ENCODE peak calls at places on chromosomes 6 and 20, in eight cellular contexts. L is mucosa of descending colon; U is Caco-2; S is upper lobe of left lung; K is AG10803; C is stomach; N is CD8-positive, alpha-beta T cell; O is Peyer's patch. A is an unnamed sample.

GRCh38 chr6:8108031-8108660 is 5.8 kb upstream of the EEF1E1 start:
- DNase-seq in L (no peak), U (no peak), S (no peak), K (peak), C (no peak), N (no peak), O (no peak), A (no peak)

GRCh38 chr20:45297786-45298497 is 8.7 kb upstream of the RBPJL start:
- DNase-seq in L (no peak), U (no peak), S (peak), K (no peak), C (no peak), N (no peak), O (no peak), A (no peak)

GRCh38 chr20:58692579-58693225 is at the start of gene NPEPL1:
- DNase-seq in L (peak), U (peak), S (peak), K (peak), C (peak), N (peak), O (peak), A (peak)

GRCh38 chr6:41779336-41779735 is 364 bp downstream of the FRS3 start:
- DNase-seq in L (no peak), U (no peak), S (no peak), K (no peak), C (no peak), N (no peak), O (no peak), A (no peak)

GRCh38 chr6:138722425-138723371 is 50.9 kb upstream of the CCDC28A start:
- DNase-seq in L (no peak), U (no peak), S (no peak), K (peak), C (no peak), N (no peak), O (no peak), A (no peak)

GRCh38 chr6:35663447-35664235 is 25.1 kb downstream of the FKBP5 start:
- DNase-seq in L (no peak), U (no peak), S (no peak), K (peak), C (no peak), N (no peak), O (no peak), A (no peak)

GRCh38 chr6:131101911-131102680 is 33.2 kb upstream of the AKAP7 start:
- DNase-seq in L (no peak), U (no peak), S (no peak), K (no peak), C (no peak), N (no peak), O (no peak), A (no peak)

GRCh38 chr6:44177691-44178423 is 19.2 kb downstream of the CAPN11 start:
- DNase-seq in L (no peak), U (peak), S (no peak), K (peak), C (no peak), N (no peak), O (peak), A (no peak)

GRCh38 chr6:139927236-139927635 is 552.8 kb upstream of the CITED2 start:
- DNase-seq in L (peak), U (no peak), S (no peak), K (peak), C (no peak), N (no peak), O (no peak), A (no peak)

GRCh38 chr6:152135755-152136448 is 328.4 kb downstream of the ESR1 start:
- DNase-seq in L (peak), U (no peak), S (no peak), K (no peak), C (no peak), N (no peak), O (no peak), A (no peak)

GRCh38 chr6:155635416-155635815 is 179.8 kb upstream of the NOX3 start:
- DNase-seq in L (no peak), U (no peak), S (no peak), K (no peak), C (no peak), N (no peak), O (no peak), A (no peak)

GRCh38 chr20:4439461-4439860 is 282.2 kb upstream of the PRND start:
- DNase-seq in L (no peak), U (no peak), S (no peak), K (peak), C (no peak), N (no peak), O (no peak), A (no peak)

GRCh38 chr6:145814035-145814500 is 527 bp downstream of the FBXO30 start:
- DNase-seq in L (peak), U (no peak), S (no peak), K (peak), C (no peak), N (no peak), O (no peak), A (no peak)

GRCh38 chr6:160141001-160141726 is 19.5 kb downstream of the SLC22A1 start:
- DNase-seq in L (peak), U (no peak), S (no peak), K (peak), C (no peak), N (no peak), O (no peak), A (no peak)

GRCh38 chr6:122484760-122485159 is 13.2 kb upstream of the SERINC1 start:
- DNase-seq in L (no peak), U (no peak), S (no peak), K (no peak), C (no peak), N (no peak), O (no peak), A (no peak)

DNA sequence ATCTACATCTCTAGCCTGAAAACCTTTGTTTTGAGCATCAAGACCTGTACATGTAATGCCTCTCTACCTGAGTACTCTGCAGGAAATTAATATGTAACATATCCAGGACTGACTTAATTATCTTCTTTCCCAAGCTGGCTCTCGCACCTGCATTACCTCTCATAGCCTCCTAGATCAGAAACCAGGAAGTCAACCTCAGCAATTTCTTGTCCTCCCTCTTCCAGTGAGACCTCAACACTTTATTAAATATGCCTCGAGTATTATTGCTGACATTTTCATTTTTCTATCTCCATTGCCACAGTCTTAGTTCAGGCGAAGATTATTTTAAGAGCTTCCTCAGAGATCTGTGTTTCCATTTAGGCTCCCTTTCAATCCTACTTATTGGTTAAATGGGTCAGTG is 69.0 kb downstream of the MACROD2 start:
- DNase-seq in L (no peak), U (no peak), S (no peak), K (no peak), C (no peak), N (no peak), O (no peak), A (no peak)
- TF ChIP-seq CTCF in L (no peak), U (no peak), S (no peak), K (no peak), C (no peak), N (no peak), O (no peak), A (no peak)

GRCh38 chr6:157246771-157247484 is 76.4 kb downstream of the TMEM242 start:
- DNase-seq in L (no peak), U (no peak), S (no peak), K (no peak), C (no peak), N (no peak), O (peak), A (no peak)
- TF ChIP-seq CTCF in L (no peak), U (no peak), S (no peak), K (no peak), C (no peak), N (no peak), O (no peak), A (no peak)

DNA sequence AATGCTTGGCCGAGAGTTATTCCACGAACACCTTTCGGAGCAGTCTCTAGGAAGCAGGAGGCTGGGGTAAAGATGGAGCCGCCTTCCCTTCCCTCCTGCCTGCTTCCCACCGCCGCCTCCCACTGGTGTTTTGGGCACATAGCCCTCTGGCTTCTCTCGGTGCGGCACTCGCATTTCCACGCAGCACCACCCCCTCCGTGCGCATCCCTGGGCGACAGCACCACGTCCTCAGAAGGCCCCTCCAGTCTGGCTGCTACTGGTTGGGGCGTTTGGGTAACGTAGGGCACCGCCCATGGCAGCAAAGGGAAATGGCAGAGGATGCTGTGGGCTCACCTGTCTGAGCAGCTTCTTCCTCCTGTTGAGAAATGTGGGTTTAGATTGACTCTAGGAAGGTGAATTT is 2.4 kb downstream of the COL20A1 start:
- DNase-seq in L (no peak), U (no peak), S (peak), K (no peak), C (no peak), N (no peak), O (no peak), A (no peak)
- TF ChIP-seq CTCF in L (no peak), U (peak), S (no peak), K (no peak), C (no peak), N (no peak), O (no peak), A (no peak)

GRCh38 chr6:157982580-157983438 is 1.1 kb downstream of the SYNJ2 start:
- DNase-seq in L (peak), U (no peak), S (no peak), K (peak), C (no peak), N (no peak), O (peak), A (no peak)
- TF ChIP-seq CTCF in L (no peak), U (no peak), S (no peak), K (peak), C (no peak), N (no peak), O (peak), A (no peak)

GRCh38 chr6:39370021-39370420 is 47.5 kb upstream of the KCNK16 start:
- DNase-seq in L (no peak), U (no peak), S (no peak), K (no peak), C (no peak), N (no peak), O (no peak), A (no peak)
- TF ChIP-seq CTCF in L (no peak), U (no peak), S (no peak), K (peak), C (no peak), N (no peak), O (no peak), A (no peak)

GRCh38 chr20:63655249-63655648 is 2.0 kb upstream of the STMN3 start:
- DNase-seq in L (no peak), U (no peak), S (no peak), K (no peak), C (no peak), N (no peak), O (no peak), A (no peak)
- TF ChIP-seq CTCF in L (no peak), U (no peak), S (no peak), K (no peak), C (no peak), N (no peak), O (no peak), A (no peak)

DNA sequence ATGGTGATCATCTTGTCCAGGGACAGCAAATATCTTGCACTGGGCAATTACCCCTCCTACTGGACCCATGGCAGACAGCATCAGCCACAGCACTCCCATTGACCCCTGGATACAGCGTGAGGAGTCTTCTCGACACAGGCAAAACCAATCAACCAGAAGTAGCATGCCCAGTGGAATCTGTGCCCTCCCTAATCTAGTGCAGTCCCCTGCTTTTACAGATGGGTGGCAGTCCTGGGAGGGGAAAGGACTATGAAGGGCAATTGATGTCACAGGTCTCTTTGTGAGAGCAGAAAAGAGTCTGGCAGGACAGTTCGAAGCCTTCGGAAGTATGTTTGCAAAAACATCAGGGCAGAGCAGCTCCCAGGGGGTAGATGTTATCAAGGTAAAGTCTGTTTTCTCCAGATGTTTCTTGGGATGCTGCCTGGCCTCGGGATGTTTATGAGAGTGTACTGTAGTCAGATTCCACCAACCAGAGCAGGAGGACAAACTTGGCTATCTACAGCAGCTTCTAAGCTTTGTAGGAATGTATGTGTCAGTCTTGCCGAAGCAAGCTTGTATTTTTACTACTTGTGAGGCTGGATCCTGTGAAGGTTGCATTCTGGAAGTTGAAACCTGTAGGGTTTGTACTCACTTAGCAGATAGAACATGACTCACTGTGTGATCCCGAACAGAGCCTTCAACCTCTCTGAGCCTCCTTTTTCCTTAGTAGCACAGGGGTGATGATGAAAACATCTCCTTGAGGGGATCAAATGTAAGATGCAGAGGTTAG is 63.0 kb upstream of the MYL9 start:
- DNase-seq in L (no peak), U (no peak), S (no peak), K (no peak), C (no peak), N (no peak), O (no peak), A (no peak)
- TF ChIP-seq CTCF in L (no peak), U (peak), S (no peak), K (no peak), C (no peak), N (no peak), O (no peak), A (no peak)

DNA sequence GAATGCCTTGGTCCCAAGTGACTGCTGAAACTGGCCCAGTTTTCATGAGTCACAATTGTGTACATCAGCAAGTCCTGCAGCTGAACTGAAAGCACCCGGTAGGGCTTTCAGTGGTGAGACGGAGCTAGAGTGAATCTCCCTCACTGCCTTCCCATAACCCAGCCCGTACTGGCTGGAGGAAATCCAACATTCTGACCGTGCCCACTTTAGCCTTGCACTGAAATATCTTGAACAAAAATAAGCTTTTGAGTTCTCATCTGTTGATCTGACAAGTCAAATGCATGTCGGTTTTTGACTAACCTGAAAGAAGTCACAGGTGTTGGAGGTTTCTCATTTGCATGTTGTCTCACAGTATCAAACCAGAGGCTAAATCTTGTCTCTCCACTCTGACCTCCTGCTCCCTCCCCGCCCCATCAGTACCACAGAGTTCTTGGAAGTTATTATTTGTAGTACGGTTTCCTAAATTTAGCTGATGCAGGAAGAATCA is 35.9 kb downstream of the DUSP22 start:
- DNase-seq in L (peak), U (no peak), S (no peak), K (peak), C (no peak), N (no peak), O (peak), A (no peak)
- TF ChIP-seq CTCF in L (no peak), U (no peak), S (peak), K (no peak), C (no peak), N (no peak), O (no peak), A (no peak)

GRCh38 chr6:28371706-28372451 is 22.1 kb downstream of the ZKSCAN3 start:
- DNase-seq in L (no peak), U (no peak), S (no peak), K (no peak), C (no peak), N (no peak), O (no peak), A (no peak)
- TF ChIP-seq CTCF in L (no peak), U (no peak), S (no peak), K (no peak), C (no peak), N (no peak), O (no peak), A (no peak)

A was measured in glutamatergic neuron.